ENCODE peak calls at places on chromosomes 6 and 20, in nine cellular contexts. One of them, this sample, is unnamed.

GRCh38 chr20:44728835-44729342 is 13.7 kb downstream of the CCN5 start:
- DNase-seq in pancreas: peak
- DNase-seq in HL-60: peak
- DNase-seq in GM23338: peak
- DNase-seq in cardiac fibroblast: peak
- DNase-seq in neural progenitor cell: peak
- DNase-seq in HCT116: peak
- DNase-seq in AG09309: peak
- DNase-seq in right lobe of liver: peak
- DNase-seq in this sample: peak

GRCh38 chr6:82144852-82145332 is 102.7 kb downstream of the IBTK start:
- DNase-seq in pancreas: peak
- DNase-seq in HL-60: no peak
- DNase-seq in GM23338: peak
- DNase-seq in cardiac fibroblast: peak
- DNase-seq in neural progenitor cell: peak
- DNase-seq in HCT116: peak
- DNase-seq in AG09309: peak
- DNase-seq in right lobe of liver: no peak
- DNase-seq in this sample: no peak

GRCh38 chr6:90347411-90347841 is 50.8 kb upstream of the BACH2 start:
- DNase-seq in pancreas: no peak
- DNase-seq in HL-60: no peak
- DNase-seq in GM23338: no peak
- DNase-seq in cardiac fibroblast: no peak
- DNase-seq in neural progenitor cell: no peak
- DNase-seq in HCT116: no peak
- DNase-seq in AG09309: no peak
- DNase-seq in right lobe of liver: no peak
- DNase-seq in this sample: no peak

GRCh38 chr6:133441491-133441890 is 200.3 kb downstream of the EYA4 start:
- DNase-seq in pancreas: no peak
- DNase-seq in HL-60: no peak
- DNase-seq in GM23338: no peak
- DNase-seq in cardiac fibroblast: no peak
- DNase-seq in neural progenitor cell: no peak
- DNase-seq in HCT116: no peak
- DNase-seq in AG09309: no peak
- DNase-seq in right lobe of liver: no peak
- DNase-seq in this sample: no peak

GRCh38 chr6:119241124-119241491 is 108.5 kb downstream of the MAN1A1 start:
- DNase-seq in pancreas: no peak
- DNase-seq in HL-60: no peak
- DNase-seq in GM23338: no peak
- DNase-seq in cardiac fibroblast: peak
- DNase-seq in neural progenitor cell: no peak
- DNase-seq in HCT116: no peak
- DNase-seq in AG09309: peak
- DNase-seq in right lobe of liver: no peak
- DNase-seq in this sample: peak

GRCh38 chr6:47180633-47181032 is 129.1 kb downstream of the TNFRSF21 start:
- DNase-seq in pancreas: no peak
- DNase-seq in HL-60: no peak
- DNase-seq in GM23338: no peak
- DNase-seq in cardiac fibroblast: peak
- DNase-seq in neural progenitor cell: no peak
- DNase-seq in HCT116: peak
- DNase-seq in AG09309: no peak
- DNase-seq in right lobe of liver: no peak
- DNase-seq in this sample: no peak

GRCh38 chr6:132788658-132789397 is 9.6 kb downstream of the SLC18B1 start:
- DNase-seq in pancreas: no peak
- DNase-seq in HL-60: no peak
- DNase-seq in GM23338: no peak
- DNase-seq in cardiac fibroblast: no peak
- DNase-seq in neural progenitor cell: no peak
- DNase-seq in HCT116: no peak
- DNase-seq in AG09309: no peak
- DNase-seq in right lobe of liver: no peak
- DNase-seq in this sample: no peak

GRCh38 chr6:34391023-34391485 is 1.4 kb downstream of the NUDT3 start:
- DNase-seq in pancreas: no peak
- DNase-seq in HL-60: peak
- DNase-seq in GM23338: peak
- DNase-seq in cardiac fibroblast: peak
- DNase-seq in neural progenitor cell: no peak
- DNase-seq in HCT116: no peak
- DNase-seq in AG09309: peak
- DNase-seq in right lobe of liver: peak
- DNase-seq in this sample: peak

GRCh38 chr6:3794092-3794491 is 42.6 kb upstream of the PXDC1 start:
- DNase-seq in pancreas: no peak
- DNase-seq in HL-60: no peak
- DNase-seq in GM23338: no peak
- DNase-seq in cardiac fibroblast: no peak
- DNase-seq in neural progenitor cell: no peak
- DNase-seq in HCT116: no peak
- DNase-seq in AG09309: no peak
- DNase-seq in right lobe of liver: no peak
- DNase-seq in this sample: no peak

GRCh38 chr20:44166477-44166876 is 20.5 kb downstream of the JPH2 start:
- DNase-seq in pancreas: no peak
- DNase-seq in HL-60: no peak
- DNase-seq in GM23338: no peak
- DNase-seq in cardiac fibroblast: no peak
- DNase-seq in neural progenitor cell: no peak
- DNase-seq in HCT116: no peak
- DNase-seq in AG09309: no peak
- DNase-seq in right lobe of liver: no peak
- DNase-seq in this sample: no peak

GRCh38 chr20:31833130-31833930 is 12.1 kb downstream of the FOXS1 start:
- DNase-seq in pancreas: peak
- DNase-seq in HL-60: peak
- DNase-seq in GM23338: peak
- DNase-seq in cardiac fibroblast: peak
- DNase-seq in neural progenitor cell: peak
- DNase-seq in HCT116: peak
- DNase-seq in AG09309: no peak
- DNase-seq in right lobe of liver: no peak
- DNase-seq in this sample: no peak

GRCh38 chr6:51394061-51394460 is 575.4 kb downstream of the TFAP2B start:
- DNase-seq in pancreas: no peak
- DNase-seq in HL-60: no peak
- DNase-seq in GM23338: no peak
- DNase-seq in cardiac fibroblast: no peak
- DNase-seq in neural progenitor cell: no peak
- DNase-seq in HCT116: no peak
- DNase-seq in AG09309: no peak
- DNase-seq in right lobe of liver: no peak
- DNase-seq in this sample: no peak

GRCh38 chr20:32509639-32510066 is 75.5 kb downstream of the NOL4L start:
- DNase-seq in pancreas: no peak
- DNase-seq in HL-60: peak
- DNase-seq in GM23338: no peak
- DNase-seq in cardiac fibroblast: no peak
- DNase-seq in neural progenitor cell: no peak
- DNase-seq in HCT116: no peak
- DNase-seq in AG09309: no peak
- DNase-seq in right lobe of liver: no peak
- DNase-seq in this sample: no peak

GRCh38 chr20:50772418-50773185 is 22.3 kb upstream of the BCAS4 start:
- DNase-seq in pancreas: peak
- DNase-seq in HL-60: no peak
- DNase-seq in GM23338: no peak
- DNase-seq in cardiac fibroblast: no peak
- DNase-seq in neural progenitor cell: no peak
- DNase-seq in HCT116: no peak
- DNase-seq in AG09309: no peak
- DNase-seq in right lobe of liver: peak
- DNase-seq in this sample: no peak

GRCh38 chr6:129469070-129469662 is 240.8 kb downstream of the ARHGAP18 start:
- DNase-seq in pancreas: no peak
- DNase-seq in HL-60: no peak
- DNase-seq in GM23338: no peak
- DNase-seq in cardiac fibroblast: no peak
- DNase-seq in neural progenitor cell: no peak
- DNase-seq in HCT116: no peak
- DNase-seq in AG09309: no peak
- DNase-seq in right lobe of liver: no peak
- DNase-seq in this sample: no peak

GRCh38 chr6:155061381-155061780 is 66.3 kb downstream of the TIAM2 start:
- DNase-seq in pancreas: no peak
- DNase-seq in HL-60: no peak
- DNase-seq in GM23338: no peak
- DNase-seq in cardiac fibroblast: no peak
- DNase-seq in neural progenitor cell: no peak
- DNase-seq in HCT116: no peak
- DNase-seq in AG09309: no peak
- DNase-seq in right lobe of liver: no peak
- DNase-seq in this sample: no peak

GRCh38 chr6:42403415-42403814 is 48.3 kb downstream of the TRERF1 start:
- DNase-seq in pancreas: no peak
- DNase-seq in HL-60: no peak
- DNase-seq in GM23338: no peak
- DNase-seq in cardiac fibroblast: no peak
- DNase-seq in neural progenitor cell: peak
- DNase-seq in HCT116: no peak
- DNase-seq in AG09309: no peak
- DNase-seq in right lobe of liver: peak
- DNase-seq in this sample: no peak

GRCh38 chr6:12577124-12577845 is 139.3 kb upstream of the PHACTR1 start:
- DNase-seq in pancreas: no peak
- DNase-seq in HL-60: no peak
- DNase-seq in GM23338: no peak
- DNase-seq in cardiac fibroblast: peak
- DNase-seq in neural progenitor cell: peak
- DNase-seq in HCT116: no peak
- DNase-seq in AG09309: no peak
- DNase-seq in right lobe of liver: no peak
- DNase-seq in this sample: no peak

GRCh38 chr6:85111481-85112001 is 338.3 kb upstream of the NT5E start:
- DNase-seq in pancreas: no peak
- DNase-seq in HL-60: no peak
- DNase-seq in GM23338: no peak
- DNase-seq in cardiac fibroblast: peak
- DNase-seq in neural progenitor cell: peak
- DNase-seq in HCT116: no peak
- DNase-seq in AG09309: peak
- DNase-seq in right lobe of liver: no peak
- DNase-seq in this sample: no peak

GRCh38 chr20:24164360-24164759 is 175.8 kb upstream of the GGTLC1 start:
- DNase-seq in pancreas: no peak
- DNase-seq in HL-60: peak
- DNase-seq in GM23338: peak
- DNase-seq in cardiac fibroblast: peak
- DNase-seq in neural progenitor cell: peak
- DNase-seq in HCT116: no peak
- DNase-seq in AG09309: no peak
- DNase-seq in right lobe of liver: no peak
- DNase-seq in this sample: no peak
- TF ChIP-seq CTCF in pancreas: no peak
- TF ChIP-seq CTCF in HL-60: peak
- TF ChIP-seq CTCF in GM23338: peak
- TF ChIP-seq CTCF in cardiac fibroblast: peak
- TF ChIP-seq CTCF in neural progenitor cell: peak
- TF ChIP-seq CTCF in HCT116: peak
- TF ChIP-seq CTCF in AG09309: peak
- TF ChIP-seq CTCF in right lobe of liver: peak
- TF ChIP-seq CTCF in this sample: no peak

GRCh38 chr6:8392569-8392968 is 42.8 kb downstream of the SLC35B3 start:
- DNase-seq in pancreas: no peak
- DNase-seq in HL-60: no peak
- DNase-seq in GM23338: no peak
- DNase-seq in cardiac fibroblast: no peak
- DNase-seq in neural progenitor cell: no peak
- DNase-seq in HCT116: no peak
- DNase-seq in AG09309: no peak
- DNase-seq in right lobe of liver: no peak
- DNase-seq in this sample: no peak
- H3K4me3 ChIP-seq in pancreas: no peak
- H3K4me3 ChIP-seq in HL-60: no peak
- H3K4me3 ChIP-seq in GM23338: no peak
- H3K4me3 ChIP-seq in cardiac fibroblast: no peak
- H3K4me3 ChIP-seq in neural progenitor cell: no peak
- H3K4me3 ChIP-seq in HCT116: no peak
- H3K4me3 ChIP-seq in AG09309: no peak
- H3K4me3 ChIP-seq in right lobe of liver: no peak
- H3K4me3 ChIP-seq in this sample: no peak

GRCh38 chr6:160386869-160387518 is 38.8 kb downstream of the SLC22A3 start:
- DNase-seq in pancreas: peak
- DNase-seq in HL-60: no peak
- DNase-seq in GM23338: no peak
- DNase-seq in cardiac fibroblast: peak
- DNase-seq in neural progenitor cell: no peak
- DNase-seq in HCT116: peak
- DNase-seq in AG09309: no peak
- DNase-seq in right lobe of liver: peak
- DNase-seq in this sample: no peak
- TF ChIP-seq CTCF in pancreas: no peak
- TF ChIP-seq CTCF in HL-60: no peak
- TF ChIP-seq CTCF in GM23338: no peak
- TF ChIP-seq CTCF in cardiac fibroblast: no peak
- TF ChIP-seq CTCF in neural progenitor cell: no peak
- TF ChIP-seq CTCF in HCT116: no peak
- TF ChIP-seq CTCF in AG09309: no peak
- TF ChIP-seq CTCF in right lobe of liver: no peak
- TF ChIP-seq CTCF in this sample: no peak

GRCh38 chr6:117550078-117550600 is 52.2 kb downstream of the GOPC start:
- DNase-seq in pancreas: no peak
- DNase-seq in HL-60: no peak
- DNase-seq in GM23338: no peak
- DNase-seq in cardiac fibroblast: no peak
- DNase-seq in neural progenitor cell: no peak
- DNase-seq in HCT116: no peak
- DNase-seq in AG09309: no peak
- DNase-seq in right lobe of liver: no peak
- DNase-seq in this sample: no peak
- H3K4me3 ChIP-seq in pancreas: no peak
- H3K4me3 ChIP-seq in HL-60: no peak
- H3K4me3 ChIP-seq in GM23338: no peak
- H3K4me3 ChIP-seq in cardiac fibroblast: no peak
- H3K4me3 ChIP-seq in neural progenitor cell: no peak
- H3K4me3 ChIP-seq in HCT116: no peak
- H3K4me3 ChIP-seq in AG09309: no peak
- H3K4me3 ChIP-seq in right lobe of liver: no peak
- H3K4me3 ChIP-seq in this sample: no peak

DNA sequence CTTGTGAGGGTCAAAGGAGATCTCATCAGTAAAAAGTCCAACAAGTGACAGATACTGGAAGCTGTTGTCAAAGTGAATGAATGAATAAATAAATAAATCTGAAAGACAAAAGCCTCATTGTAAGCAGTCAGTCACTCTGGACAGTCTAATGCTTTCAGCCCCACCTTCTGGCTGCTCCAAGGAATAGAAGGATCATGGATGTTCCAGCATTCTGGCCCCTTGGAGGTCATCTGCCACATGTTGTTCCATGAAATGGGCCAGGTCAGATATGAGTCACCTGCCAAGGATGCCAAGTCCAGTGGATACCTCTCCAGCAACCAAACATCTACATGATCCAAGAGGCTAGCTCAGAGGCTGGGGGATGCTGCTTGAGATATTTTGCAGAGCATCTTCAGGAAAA is 185.6 kb downstream of the BMP7 start:
- DNase-seq in pancreas: no peak
- DNase-seq in HL-60: no peak
- DNase-seq in GM23338: no peak
- DNase-seq in cardiac fibroblast: no peak
- DNase-seq in neural progenitor cell: no peak
- DNase-seq in HCT116: no peak
- DNase-seq in AG09309: no peak
- DNase-seq in right lobe of liver: no peak
- DNase-seq in this sample: no peak
- TF ChIP-seq CTCF in pancreas: no peak
- TF ChIP-seq CTCF in HL-60: no peak
- TF ChIP-seq CTCF in GM23338: peak
- TF ChIP-seq CTCF in cardiac fibroblast: no peak
- TF ChIP-seq CTCF in neural progenitor cell: peak
- TF ChIP-seq CTCF in HCT116: peak
- TF ChIP-seq CTCF in AG09309: peak
- TF ChIP-seq CTCF in right lobe of liver: no peak
- TF ChIP-seq CTCF in this sample: no peak